ENCODE peak calls at places on chromosomes 12 and 14, in seven cellular contexts. One of them, this sample, is unnamed.

GRCh38 chr12:94082690-94083089 is 65.7 kb upstream of the PLXNC1 start:
- DNase-seq in activated CD4-positive, CD25-positive, alpha-beta regulatory T cell: no peak
- DNase-seq in SK-N-SH: no peak
- DNase-seq in activated CD8-positive, alpha-beta memory T cell treated with anti-CD3 and anti-CD28 coated beads, Interleukin-2, amount 10 ng/mL, durations not matched to agents 7 days and 5 days: no peak
- DNase-seq in ELF-1: no peak
- DNase-seq in NCI-H1092 treated with DMSO at 0.1 percent for 48 hours: no peak
- DNase-seq in HCT116: no peak
- DNase-seq in this sample: no peak

GRCh38 chr14:96091149-96091693 is 52.1 kb downstream of the C14orf132 start:
- DNase-seq in activated CD4-positive, CD25-positive, alpha-beta regulatory T cell: no peak
- DNase-seq in HCT116: no peak
- DNase-seq in NCI-H1092 treated with DMSO at 0.1 percent for 48 hours: peak; percentile 88
- DNase-seq in ELF-1: no peak
- DNase-seq in SK-N-SH: peak; percentile 59
- DNase-seq in activated CD8-positive, alpha-beta memory T cell treated with anti-CD3 and anti-CD28 coated beads, Interleukin-2, amount 10 ng/mL, durations not matched to agents 7 days and 5 days: no peak
- DNase-seq in this sample: no peak

GRCh38 chr12:124185970-124186686 is 108.8 kb upstream of the RFLNA start:
- DNase-seq in activated CD4-positive, CD25-positive, alpha-beta regulatory T cell: no peak
- DNase-seq in SK-N-SH: no peak
- DNase-seq in ELF-1: peak; percentile 37
- DNase-seq in NCI-H1092 treated with DMSO at 0.1 percent for 48 hours: no peak
- DNase-seq in activated CD8-positive, alpha-beta memory T cell treated with anti-CD3 and anti-CD28 coated beads, Interleukin-2, amount 10 ng/mL, durations not matched to agents 7 days and 5 days: no peak
- DNase-seq in HCT116: no peak
- DNase-seq in this sample: no peak

GRCh38 chr12:76201758-76202157 is 117.3 kb upstream of the NAP1L1 start:
- DNase-seq in SK-N-SH: no peak
- DNase-seq in ELF-1: no peak
- DNase-seq in NCI-H1092 treated with DMSO at 0.1 percent for 48 hours: no peak
- DNase-seq in activated CD4-positive, CD25-positive, alpha-beta regulatory T cell: no peak
- DNase-seq in HCT116: no peak
- DNase-seq in activated CD8-positive, alpha-beta memory T cell treated with anti-CD3 and anti-CD28 coated beads, Interleukin-2, amount 10 ng/mL, durations not matched to agents 7 days and 5 days: no peak
- DNase-seq in this sample: no peak

GRCh38 chr14:101483829-101484228 is 77.5 kb upstream of the DIO3 start:
- DNase-seq in activated CD8-positive, alpha-beta memory T cell treated with anti-CD3 and anti-CD28 coated beads, Interleukin-2, amount 10 ng/mL, durations not matched to agents 7 days and 5 days: no peak
- DNase-seq in activated CD4-positive, CD25-positive, alpha-beta regulatory T cell: no peak
- DNase-seq in ELF-1: no peak
- DNase-seq in HCT116: no peak
- DNase-seq in NCI-H1092 treated with DMSO at 0.1 percent for 48 hours: no peak
- DNase-seq in SK-N-SH: no peak
- DNase-seq in this sample: no peak

GRCh38 chr14:60657609-60657983 is 8.3 kb upstream of the SIX1 start:
- DNase-seq in ELF-1: no peak
- DNase-seq in SK-N-SH: no peak
- DNase-seq in HCT116: no peak
- DNase-seq in activated CD4-positive, CD25-positive, alpha-beta regulatory T cell: no peak
- DNase-seq in NCI-H1092 treated with DMSO at 0.1 percent for 48 hours: peak; percentile 65
- DNase-seq in activated CD8-positive, alpha-beta memory T cell treated with anti-CD3 and anti-CD28 coated beads, Interleukin-2, amount 10 ng/mL, durations not matched to agents 7 days and 5 days: no peak
- DNase-seq in this sample: no peak

GRCh38 chr14:51370758-51371386 is 130.8 kb downstream of the TMX1 start:
- DNase-seq in NCI-H1092 treated with DMSO at 0.1 percent for 48 hours: no peak
- DNase-seq in activated CD4-positive, CD25-positive, alpha-beta regulatory T cell: no peak
- DNase-seq in activated CD8-positive, alpha-beta memory T cell treated with anti-CD3 and anti-CD28 coated beads, Interleukin-2, amount 10 ng/mL, durations not matched to agents 7 days and 5 days: no peak
- DNase-seq in SK-N-SH: no peak
- DNase-seq in ELF-1: no peak
- DNase-seq in HCT116: no peak
- DNase-seq in this sample: no peak

GRCh38 chr14:62179367-62180018 is 417.3 kb downstream of the SNAPC1 start:
- DNase-seq in HCT116: peak; percentile 13
- DNase-seq in activated CD8-positive, alpha-beta memory T cell treated with anti-CD3 and anti-CD28 coated beads, Interleukin-2, amount 10 ng/mL, durations not matched to agents 7 days and 5 days: peak; percentile 51
- DNase-seq in SK-N-SH: peak; percentile 22
- DNase-seq in ELF-1: peak; percentile 53
- DNase-seq in activated CD4-positive, CD25-positive, alpha-beta regulatory T cell: no peak
- DNase-seq in NCI-H1092 treated with DMSO at 0.1 percent for 48 hours: peak; percentile 79
- DNase-seq in this sample: peak; percentile 41

GRCh38 chr12:131151558-131152345 is 198.0 kb downstream of the ADGRD1 start:
- DNase-seq in activated CD4-positive, CD25-positive, alpha-beta regulatory T cell: no peak
- DNase-seq in SK-N-SH: no peak
- DNase-seq in activated CD8-positive, alpha-beta memory T cell treated with anti-CD3 and anti-CD28 coated beads, Interleukin-2, amount 10 ng/mL, durations not matched to agents 7 days and 5 days: no peak
- DNase-seq in HCT116: no peak
- DNase-seq in ELF-1: no peak
- DNase-seq in NCI-H1092 treated with DMSO at 0.1 percent for 48 hours: no peak
- DNase-seq in this sample: no peak

GRCh38 chr14:77000340-77001235 is 27.9 kb downstream of the IRF2BPL start:
- DNase-seq in activated CD8-positive, alpha-beta memory T cell treated with anti-CD3 and anti-CD28 coated beads, Interleukin-2, amount 10 ng/mL, durations not matched to agents 7 days and 5 days: no peak
- DNase-seq in HCT116: no peak
- DNase-seq in SK-N-SH: peak; percentile 48
- DNase-seq in ELF-1: peak; percentile 47
- DNase-seq in activated CD4-positive, CD25-positive, alpha-beta regulatory T cell: no peak
- DNase-seq in NCI-H1092 treated with DMSO at 0.1 percent for 48 hours: peak; percentile 43
- DNase-seq in this sample: no peak

GRCh38 chr12:131860472-131861260 is 32.5 kb downstream of the MMP17 start:
- DNase-seq in NCI-H1092 treated with DMSO at 0.1 percent for 48 hours: no peak
- DNase-seq in activated CD8-positive, alpha-beta memory T cell treated with anti-CD3 and anti-CD28 coated beads, Interleukin-2, amount 10 ng/mL, durations not matched to agents 7 days and 5 days: no peak
- DNase-seq in activated CD4-positive, CD25-positive, alpha-beta regulatory T cell: no peak
- DNase-seq in SK-N-SH: peak; percentile 69
- DNase-seq in ELF-1: peak; percentile 96
- DNase-seq in HCT116: peak; percentile 44
- DNase-seq in this sample: peak; percentile 91

GRCh38 chr14:80456200-80456599 is 244.9 kb upstream of the DIO2 start:
- DNase-seq in ELF-1: no peak
- DNase-seq in NCI-H1092 treated with DMSO at 0.1 percent for 48 hours: no peak
- DNase-seq in activated CD4-positive, CD25-positive, alpha-beta regulatory T cell: no peak
- DNase-seq in SK-N-SH: no peak
- DNase-seq in activated CD8-positive, alpha-beta memory T cell treated with anti-CD3 and anti-CD28 coated beads, Interleukin-2, amount 10 ng/mL, durations not matched to agents 7 days and 5 days: no peak
- DNase-seq in HCT116: no peak
- DNase-seq in this sample: no peak

GRCh38 chr14:86646125-86646524 is 1116.2 kb downstream of the FLRT2 start:
- DNase-seq in NCI-H1092 treated with DMSO at 0.1 percent for 48 hours: no peak
- DNase-seq in ELF-1: no peak
- DNase-seq in activated CD4-positive, CD25-positive, alpha-beta regulatory T cell: no peak
- DNase-seq in activated CD8-positive, alpha-beta memory T cell treated with anti-CD3 and anti-CD28 coated beads, Interleukin-2, amount 10 ng/mL, durations not matched to agents 7 days and 5 days: no peak
- DNase-seq in SK-N-SH: no peak
- DNase-seq in HCT116: no peak
- DNase-seq in this sample: no peak

GRCh38 chr12:58915634-58916033 is 4.7 kb downstream of the LRIG3 start:
- DNase-seq in SK-N-SH: no peak
- DNase-seq in NCI-H1092 treated with DMSO at 0.1 percent for 48 hours: peak; percentile 55
- DNase-seq in HCT116: no peak
- DNase-seq in ELF-1: peak; percentile 31
- DNase-seq in activated CD8-positive, alpha-beta memory T cell treated with anti-CD3 and anti-CD28 coated beads, Interleukin-2, amount 10 ng/mL, durations not matched to agents 7 days and 5 days: no peak
- DNase-seq in activated CD4-positive, CD25-positive, alpha-beta regulatory T cell: no peak
- DNase-seq in this sample: peak; percentile 24

GRCh38 chr12:18897816-18898215 is 159.9 kb downstream of the CAPZA3 start:
- DNase-seq in activated CD8-positive, alpha-beta memory T cell treated with anti-CD3 and anti-CD28 coated beads, Interleukin-2, amount 10 ng/mL, durations not matched to agents 7 days and 5 days: no peak
- DNase-seq in NCI-H1092 treated with DMSO at 0.1 percent for 48 hours: no peak
- DNase-seq in HCT116: no peak
- DNase-seq in activated CD4-positive, CD25-positive, alpha-beta regulatory T cell: no peak
- DNase-seq in ELF-1: no peak
- DNase-seq in SK-N-SH: no peak
- DNase-seq in this sample: no peak

This sample was measured in LoVo.